ENCODE peak calls at places on chromosomes 7 and 10, in four cellular contexts. V is BE2C, M is AG09309, T is GM12864. S is an unnamed sample.

GRCh38 chr7:88104732-88105131 is 115.1 kb downstream of the SRI start:
- DNase-seq in T (no peak), M (no peak), V (no peak), S (no peak)

GRCh38 chr7:111029574-111030357 is 61.2 kb upstream of the LRRN3 start:
- DNase-seq in M (no peak), V (peak; percentile 32), T (no peak), S (no peak)

GRCh38 chr10:80068270-80068669 is 10.2 kb upstream of the TMEM254 start:
- DNase-seq in V (no peak), T (no peak), M (no peak), S (no peak)

GRCh38 chr10:19310121-19310520 is 261.5 kb downstream of the MALRD1 start:
- DNase-seq in M (no peak), V (no peak), T (no peak), S (no peak)

GRCh38 chr7:127189885-127190284 is 62.9 kb downstream of the GRM8 start:
- DNase-seq in M (no peak), T (no peak), V (peak; percentile 31), S (no peak)

GRCh38 chr7:125651823-125652528 is 722.4 kb upstream of the POT1 start:
- DNase-seq in M (no peak), V (no peak), T (no peak), S (no peak)

GRCh38 chr7:86953653-86954336 is 105.7 kb downstream of the ELAPOR2 start:
- DNase-seq in V (no peak), T (no peak), M (no peak), S (no peak)

GRCh38 chr7:127514499-127514898 is 70.9 kb downstream of the GCC1 start:
- DNase-seq in T (no peak), V (no peak), M (peak; percentile 5), S (no peak)

GRCh38 chr7:153657182-153657800 is 394.9 kb upstream of the DPP6 start:
- DNase-seq in T (no peak), M (no peak), V (peak; percentile 40), S (no peak)

GRCh38 chr10:49081532-49082275 is 33.6 kb downstream of the VSTM4 start:
- DNase-seq in V (no peak), M (no peak), T (no peak), S (no peak)

GRCh38 chr10:58641095-58641531 is 128.4 kb downstream of the BICC1 start:
- DNase-seq in T (no peak), V (no peak), M (peak; percentile 99), S (no peak)

GRCh38 chr7:17564678-17565209 is 266.3 kb downstream of the AHR start:
- DNase-seq in T (no peak), M (peak; percentile 71), V (no peak), S (no peak)

GRCh38 chr7:158933468-158934139 is 77.2 kb downstream of the DYNC2I1 start:
- DNase-seq in M (no peak), V (no peak), T (no peak), S (no peak)

GRCh38 chr10:47309403-47310089 is 9.5 kb downstream of the GDF10 start:
- DNase-seq in V (no peak), M (no peak), T (no peak), S (no peak)

GRCh38 chr7:159125104-159125943 is 19.3 kb downstream of the VIPR2 start:
- DNase-seq in T (no peak), M (no peak), V (no peak), S (no peak)

GRCh38 chr7:101792051-101792651 is 25.3 kb upstream of the CUX1 start:
- DNase-seq in M (peak; percentile 52), V (peak; percentile 30), T (no peak), S (no peak)

GRCh38 chr7:113137241-113137640 is 18.9 kb upstream of the SMIM30 start:
- DNase-seq in T (no peak), V (no peak), M (no peak), S (no peak)

DNA sequence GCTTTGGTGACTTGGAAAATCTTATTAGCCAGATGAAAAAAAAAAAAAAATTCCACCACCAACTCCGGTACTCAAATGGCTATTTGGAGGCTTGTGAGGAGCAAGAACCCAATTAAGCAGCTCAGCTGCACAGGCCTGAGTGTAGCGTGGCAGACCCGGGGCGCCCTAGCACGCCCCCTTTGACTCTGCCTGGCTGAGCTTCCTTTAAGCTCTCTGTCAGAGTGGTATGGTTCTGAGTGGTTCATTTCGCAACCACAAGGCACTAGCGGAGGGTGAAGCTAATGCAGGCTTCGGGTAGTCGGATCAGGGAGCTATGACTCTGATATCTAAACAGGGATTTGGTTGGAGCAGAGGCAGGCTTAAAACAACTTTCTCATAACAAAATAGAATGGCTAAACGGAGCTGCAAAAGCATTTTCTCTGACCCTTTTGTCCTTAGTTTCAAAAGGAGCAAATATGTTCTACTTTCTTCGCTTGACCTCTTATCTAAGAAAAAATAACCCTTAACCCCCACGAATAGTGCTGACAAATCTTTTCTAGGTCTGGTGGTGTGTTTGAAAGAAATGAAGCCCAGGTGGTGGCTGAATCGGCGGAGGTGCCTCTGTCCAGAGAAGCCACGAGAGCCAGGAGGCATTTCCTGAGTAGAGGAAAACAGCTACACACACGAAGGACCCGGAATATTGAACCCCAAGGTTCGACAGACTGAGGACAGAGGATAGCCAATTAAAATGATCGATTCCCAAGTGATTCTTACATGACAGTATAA is 285.4 kb upstream of the GLI3 start:
- DNase-seq in M (no peak), T (no peak), V (no peak), S (no peak)
- TF ChIP-seq CTCF in M (peak; percentile 9), T (no peak), V (no peak), S (no peak)

GRCh38 chr7:14698239-14698638 is 204.3 kb downstream of the DGKB start:
- DNase-seq in M (no peak), T (no peak), V (no peak), S (no peak)
- TF ChIP-seq CTCF in M (no peak), T (no peak), V (no peak), S (no peak)

DNA sequence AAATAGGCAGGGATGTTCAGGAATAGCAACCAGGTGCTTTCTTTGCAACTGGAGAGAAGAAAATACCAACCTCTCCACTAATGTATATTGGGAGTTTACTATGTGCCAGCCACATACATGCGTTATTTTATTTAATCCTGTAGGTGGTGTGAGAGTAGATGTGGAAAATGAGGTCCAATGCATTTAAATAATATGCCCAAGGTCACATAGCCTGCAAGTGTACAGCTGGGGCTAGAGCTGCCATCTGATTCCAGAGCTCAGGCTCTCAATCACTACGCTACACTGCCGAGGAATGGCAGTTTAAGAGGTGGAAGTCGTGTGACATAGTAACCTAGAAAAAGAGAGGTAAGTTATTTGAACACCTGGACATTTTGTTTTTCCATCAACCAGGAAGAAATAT is 277.0 kb downstream of the EXOC4 start:
- DNase-seq in V (no peak), M (no peak), T (no peak), S (no peak)
- TF ChIP-seq CTCF in V (peak; percentile 17), M (no peak), T (no peak), S (no peak)

GRCh38 chr10:119029613-119030420 is at the start of gene NANOS1:
- DNase-seq in M (no peak), V (peak; percentile 57), T (no peak), S (peak; percentile 56)
- TF ChIP-seq CTCF in M (no peak), V (no peak), T (no peak), S (no peak)

DNA sequence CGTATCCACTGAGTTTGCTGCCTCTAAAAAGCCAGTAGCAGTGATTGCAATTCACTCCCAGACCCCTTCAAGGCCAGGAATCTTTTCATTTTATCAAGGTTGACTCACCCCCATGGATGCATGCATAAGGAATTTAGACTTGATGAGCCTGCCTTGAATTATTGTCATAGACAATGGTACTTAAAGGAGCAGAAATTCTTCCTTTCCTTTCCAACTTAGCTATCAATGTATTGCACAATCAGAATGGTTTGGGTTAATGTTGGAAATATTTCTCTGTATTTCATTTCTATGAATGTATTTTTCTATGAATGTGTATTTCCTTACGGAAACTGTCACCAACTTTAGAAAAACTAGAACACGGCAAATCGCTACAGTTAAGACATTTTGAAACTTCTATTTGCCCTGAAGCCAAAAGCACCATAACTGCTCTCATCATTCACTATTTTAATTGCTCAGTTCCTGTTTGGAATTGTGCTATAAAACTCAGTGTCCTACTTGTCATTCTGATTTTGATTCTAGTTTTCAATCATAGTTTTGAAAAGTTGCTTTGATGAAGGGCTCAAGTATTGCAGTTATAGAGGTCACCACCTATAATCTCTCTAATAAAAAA is 355.7 kb upstream of the AKR1E2 start:
- DNase-seq in V (no peak), M (peak; percentile 37), T (no peak), S (no peak)
- TF ChIP-seq CTCF in V (no peak), M (no peak), T (no peak), S (no peak)

GRCh38 chr10:12728569-12728968 is 272.9 kb downstream of the CCDC3 start:
- DNase-seq in T (no peak), V (no peak), M (no peak), S (no peak)

GRCh38 chr10:12723240-12723639 is 278.3 kb downstream of the CCDC3 start:
- DNase-seq in V (no peak), T (no peak), M (no peak), S (no peak)

GRCh38 chr10:12726971-12727831 is 274.3 kb downstream of the CCDC3 start:
- DNase-seq in M (no peak), T (no peak), V (no peak), S (no peak)

GRCh38 chr10:12727832-12728215 is 273.7 kb downstream of the CCDC3 start:
- DNase-seq in V (no peak), T (no peak), M (no peak), S (no peak)

GRCh38 chr10:12724782-12725579 is 276.5 kb downstream of the CCDC3 start:
- DNase-seq in M (no peak), V (no peak), T (no peak), S (no peak)
- TF ChIP-seq CTCF in M (no peak), V (no peak), T (no peak), S (no peak)

S was measured in nephron progenitor cell.